ENCODE peak calls at places on chromosomes 5 and 9, in eight cellular contexts. E is cardiac fibroblast, R is EL, N is colonic mucosa, V is aorta, W is H54, I is left kidney, U is ovary. T is an unnamed sample.

GRCh38 chr5:43044181-43044914 is 4.2 kb upstream of the ANXA2R start:
- DNase-seq in E (no peak), R (no peak), N (no peak), V (peak; percentile 75), W (no peak), I (peak; percentile 81), U (no peak), T (no peak)

GRCh38 chr9:90044710-90045151 is 439.9 kb downstream of the GADD45G start:
- DNase-seq in E (peak; percentile 1), R (no peak), N (no peak), V (no peak), W (peak; percentile 70), I (no peak), U (no peak), T (no peak)

GRCh38 chr5:123107343-123108240 is 18.6 kb downstream of the PRDM6 start:
- DNase-seq in E (no peak), R (no peak), N (no peak), V (no peak), W (no peak), I (no peak), U (no peak), T (no peak)

GRCh38 chr5:86605881-86606280 is 11.9 kb upstream of the COX7C start:
- DNase-seq in E (no peak), R (no peak), N (no peak), V (no peak), W (no peak), I (no peak), U (no peak), T (no peak)

GRCh38 chr5:2569201-2569600 is 182.3 kb downstream of the IRX2 start:
- DNase-seq in E (no peak), R (no peak), N (no peak), V (no peak), W (no peak), I (no peak), U (no peak), T (no peak)

GRCh38 chr9:38096238-38096805 is 27.3 kb upstream of the SHB start:
- DNase-seq in E (no peak), R (no peak), N (no peak), V (no peak), W (no peak), I (no peak), U (no peak), T (no peak)

GRCh38 chr9:135123735-135124134 is 36.3 kb downstream of the OLFM1 start:
- DNase-seq in E (no peak), R (no peak), N (no peak), V (no peak), W (no peak), I (no peak), U (no peak), T (no peak)

GRCh38 chr5:128318691-128319090 is 219.4 kb downstream of the FBN2 start:
- DNase-seq in E (no peak), R (no peak), N (no peak), V (no peak), W (no peak), I (no peak), U (no peak), T (no peak)

GRCh38 chr9:98992885-98993569 is 49.3 kb downstream of the COL15A1 start:
- DNase-seq in E (peak; percentile 55), R (no peak), N (no peak), V (no peak), W (no peak), I (no peak), U (no peak), T (no peak)

GRCh38 chr9:21801683-21802417 is 586 bp upstream of the MTAP start:
- DNase-seq in E (peak; percentile 88), R (peak; percentile 87), N (peak; percentile 71), V (peak; percentile 92), W (no peak), I (peak; percentile 92), U (peak; percentile 74), T (peak; percentile 51)

GRCh38 chr5:149128023-149128875 is 13.0 kb upstream of the ABLIM3 start:
- DNase-seq in E (peak; percentile 56), R (peak; percentile 50), N (no peak), V (no peak), W (peak; percentile 56), I (peak; percentile 53), U (no peak), T (peak; percentile 61)

GRCh38 chr5:131379723-131380122 is 115.9 kb downstream of the CDC42SE2 start:
- DNase-seq in E (peak; percentile 94), R (peak; percentile 60), N (no peak), V (no peak), W (peak; percentile 14), I (no peak), U (no peak), T (no peak)

GRCh38 chr9:87464992-87465378 is 32.7 kb upstream of the DAPK1 start:
- DNase-seq in E (no peak), R (no peak), N (no peak), V (no peak), W (no peak), I (no peak), U (no peak), T (no peak)

GRCh38 chr9:105244996-105245719 is 707 bp downstream of the SLC44A1 start:
- DNase-seq in E (peak; percentile 58), R (peak; percentile 41), N (peak; percentile 78), V (peak; percentile 81), W (peak; percentile 56), I (peak; percentile 88), U (peak; percentile 25), T (peak; percentile 28)

GRCh38 chr5:81825237-81825636 is 74.3 kb upstream of the SSBP2 start:
- DNase-seq in E (peak; percentile 89), R (peak; percentile 96), N (no peak), V (peak; percentile 86), W (peak; percentile 70), I (no peak), U (no peak), T (peak; percentile 52)

GRCh38 chr5:107251151-107251550 is 419.6 kb downstream of the EFNA5 start:
- DNase-seq in E (no peak), R (no peak), N (no peak), V (no peak), W (no peak), I (no peak), U (no peak), T (no peak)

GRCh38 chr5:126920291-126920690 is 110.1 kb downstream of the MARCHF3 start:
- DNase-seq in E (peak; percentile 52), R (no peak), N (no peak), V (no peak), W (no peak), I (no peak), U (no peak), T (peak; percentile 6)

GRCh38 chr9:99134893-99135341 is 30.0 kb downstream of the TGFBR1 start:
- DNase-seq in E (peak; percentile 38), R (peak; percentile 71), N (no peak), V (no peak), W (no peak), I (no peak), U (no peak), T (no peak)

GRCh38 chr9:6218099-6218502 is 2.5 kb downstream of the IL33 start:
- DNase-seq in E (peak; percentile 89), R (no peak), N (no peak), V (no peak), W (no peak), I (no peak), U (no peak), T (peak; percentile 19)

GRCh38 chr9:26301659-26302058 is 590.9 kb downstream of the CAAP1 start:
- DNase-seq in E (no peak), R (no peak), N (no peak), V (no peak), W (no peak), I (no peak), U (no peak), T (no peak)

GRCh38 chr5:132294728-132295504 is 722 bp downstream of the SLC22A4 start:
- DNase-seq in E (peak; percentile 94), R (peak; percentile 95), N (peak; percentile 73), V (peak; percentile 91), W (peak; percentile 88), I (peak; percentile 55), U (peak; percentile 36), T (no peak)

GRCh38 chr5:33300209-33300742 is 140.5 kb upstream of the TARS1 start:
- DNase-seq in E (peak; percentile 17), R (no peak), N (no peak), V (no peak), W (no peak), I (no peak), U (no peak), T (no peak)

GRCh38 chr5:31413030-31413812 is 118.7 kb downstream of the DROSHA start:
- DNase-seq in E (no peak), R (no peak), N (no peak), V (no peak), W (no peak), I (no peak), U (no peak), T (no peak)

GRCh38 chr5:179869101-179869500 is 10.5 kb upstream of the MRNIP start:
- DNase-seq in E (no peak), R (no peak), N (no peak), V (no peak), W (no peak), I (no peak), U (no peak), T (no peak)

GRCh38 chr5:172076783-172077244 is 70.4 kb upstream of the FBXW11 start:
- DNase-seq in E (peak; percentile 34), R (peak; percentile 86), N (no peak), V (no peak), W (no peak), I (no peak), U (no peak), T (no peak)

GRCh38 chr9:134885647-134886412 is 5.2 kb downstream of the FCN2 start:
- DNase-seq in E (no peak), R (no peak), N (no peak), V (peak; percentile 73), W (no peak), I (no peak), U (no peak), T (no peak)

GRCh38 chr9:18720691-18721090 is 246.7 kb downstream of the ADAMTSL1 start:
- DNase-seq in E (peak; percentile 38), R (peak; percentile 19), N (no peak), V (no peak), W (no peak), I (no peak), U (no peak), T (no peak)

GRCh38 chr5:56552612-56553268 is 262.6 kb upstream of the MAP3K1 start:
- DNase-seq in E (peak; percentile 57), R (no peak), N (no peak), V (no peak), W (no peak), I (no peak), U (no peak), T (no peak)

GRCh38 chr5:40630166-40630565 is 49.5 kb upstream of the PTGER4 start:
- DNase-seq in E (no peak), R (no peak), N (no peak), V (no peak), W (no peak), I (no peak), U (no peak), T (no peak)

GRCh38 chr5:173707392-173707791 is 90.9 kb upstream of the BOD1 start:
- DNase-seq in E (peak; percentile 96), R (peak; percentile 64), N (no peak), V (peak; percentile 83), W (peak; percentile 42), I (no peak), U (no peak), T (no peak)

GRCh38 chr9:117448066-117448465 is 33.2 kb upstream of the ASTN2 start:
- DNase-seq in E (no peak), R (peak; percentile 2), N (no peak), V (no peak), W (no peak), I (peak; percentile 50), U (no peak), T (no peak)

GRCh38 chr9:79638806-79639205 is 67.0 kb downstream of the TLE4 start:
- DNase-seq in E (no peak), R (no peak), N (no peak), V (no peak), W (no peak), I (no peak), U (no peak), T (no peak)

GRCh38 chr9:110183208-110184145 is 24.5 kb downstream of the C9orf152 start:
- DNase-seq in E (peak; percentile 83), R (peak; percentile 68), N (peak; percentile 87), V (no peak), W (peak; percentile 74), I (peak; percentile 91), U (peak; percentile 38), T (peak; percentile 84)

GRCh38 chr9:133782157-133783130 is 44.3 kb upstream of the SARDH start:
- DNase-seq in E (peak; percentile 72), R (peak; percentile 52), N (peak; percentile 75), V (peak; percentile 88), W (peak; percentile 82), I (peak; percentile 87), U (peak; percentile 53), T (peak; percentile 75)

T was measured in COLO829.